ENCODE peak calls at places on chromosomes 12 and 14, in seven cellular contexts. One of them, this sample, is unnamed.

GRCh38 chr14:90624732-90625444 is 191.3 kb downstream of the TTC7B start:
- DNase-seq in HepG2: peak; percentile 53
- DNase-seq in IMR-90: peak; percentile 39
- DNase-seq in GM12878: no peak
- DNase-seq in H1: no peak
- DNase-seq in A549: no peak
- DNase-seq in K562: no peak
- DNase-seq in this sample: no peak

GRCh38 chr12:115606040-115606439 is 671.5 kb downstream of the MED13L start:
- DNase-seq in A549: no peak
- DNase-seq in HepG2: no peak
- DNase-seq in H1: no peak
- DNase-seq in GM12878: no peak
- DNase-seq in K562: no peak
- DNase-seq in IMR-90: no peak
- DNase-seq in this sample: no peak

GRCh38 chr14:20044243-20044642 is 8.4 kb upstream of the OR4K13 start:
- DNase-seq in GM12878: no peak
- DNase-seq in K562: no peak
- DNase-seq in HepG2: no peak
- DNase-seq in H1: no peak
- DNase-seq in A549: no peak
- DNase-seq in IMR-90: no peak
- DNase-seq in this sample: no peak

GRCh38 chr14:68520637-68521556 is 272.0 kb downstream of the ZFP36L1 start:
- DNase-seq in A549: peak; percentile 62
- DNase-seq in IMR-90: no peak
- DNase-seq in HepG2: peak; percentile 86
- DNase-seq in GM12878: no peak
- DNase-seq in H1: peak; percentile 62
- DNase-seq in K562: no peak
- DNase-seq in this sample: peak; percentile 81

GRCh38 chr14:105249175-105250007 is 1.1 kb downstream of the BTBD6 start:
- DNase-seq in GM12878: no peak
- DNase-seq in HepG2: no peak
- DNase-seq in K562: no peak
- DNase-seq in H1: no peak
- DNase-seq in A549: peak; percentile 24
- DNase-seq in IMR-90: peak; percentile 26
- DNase-seq in this sample: no peak

GRCh38 chr14:77141592-77142288 is at the start of gene ZDHHC22:
- DNase-seq in HepG2: no peak
- DNase-seq in A549: peak; percentile 22
- DNase-seq in IMR-90: no peak
- DNase-seq in K562: no peak
- DNase-seq in GM12878: no peak
- DNase-seq in H1: no peak
- DNase-seq in this sample: no peak

GRCh38 chr14:100735271-100735670 is 8.6 kb downstream of the DLK1 start:
- DNase-seq in HepG2: no peak
- DNase-seq in IMR-90: no peak
- DNase-seq in K562: no peak
- DNase-seq in H1: no peak
- DNase-seq in A549: no peak
- DNase-seq in GM12878: no peak
- DNase-seq in this sample: no peak

GRCh38 chr12:127729381-127729780 is 537.6 kb upstream of the TMEM132C start:
- DNase-seq in IMR-90: no peak
- DNase-seq in H1: no peak
- DNase-seq in K562: no peak
- DNase-seq in GM12878: no peak
- DNase-seq in A549: no peak
- DNase-seq in HepG2: no peak
- DNase-seq in this sample: no peak

GRCh38 chr14:20904393-20905029 is 13.3 kb downstream of the RNASE3 start:
- DNase-seq in A549: no peak
- DNase-seq in GM12878: no peak
- DNase-seq in H1: no peak
- DNase-seq in IMR-90: no peak
- DNase-seq in K562: no peak
- DNase-seq in HepG2: peak; percentile 16
- DNase-seq in this sample: no peak

GRCh38 chr12:75947171-75947723 is 84.3 kb downstream of the PHLDA1 start:
- DNase-seq in H1: no peak
- DNase-seq in A549: peak; percentile 15
- DNase-seq in HepG2: no peak
- DNase-seq in IMR-90: no peak
- DNase-seq in K562: no peak
- DNase-seq in GM12878: no peak
- DNase-seq in this sample: no peak

GRCh38 chr12:100497105-100497795 is 23.6 kb downstream of the NR1H4 start:
- DNase-seq in H1: no peak
- DNase-seq in HepG2: no peak
- DNase-seq in A549: no peak
- DNase-seq in GM12878: no peak
- DNase-seq in K562: no peak
- DNase-seq in IMR-90: no peak
- DNase-seq in this sample: no peak

GRCh38 chr14:90499908-90500664 is 103.3 kb downstream of the CALM1 start:
- DNase-seq in HepG2: no peak
- DNase-seq in K562: no peak
- DNase-seq in A549: no peak
- DNase-seq in GM12878: no peak
- DNase-seq in H1: no peak
- DNase-seq in IMR-90: no peak
- DNase-seq in this sample: no peak

GRCh38 chr14:104721704-104722431 is 2.2 kb upstream of the ADSS1 start:
- DNase-seq in IMR-90: peak; percentile 34
- DNase-seq in H1: no peak
- DNase-seq in GM12878: no peak
- DNase-seq in HepG2: no peak
- DNase-seq in K562: no peak
- DNase-seq in A549: no peak
- DNase-seq in this sample: no peak

GRCh38 chr12:42213023-42213422 is 25.0 kb downstream of the YAF2 start:
- DNase-seq in IMR-90: peak; percentile 59
- DNase-seq in H1: no peak
- DNase-seq in GM12878: no peak
- DNase-seq in K562: no peak
- DNase-seq in A549: no peak
- DNase-seq in HepG2: no peak
- DNase-seq in this sample: no peak

GRCh38 chr12:25262696-25263095 is 12.0 kb upstream of the KRAS start:
- DNase-seq in HepG2: no peak
- DNase-seq in K562: no peak
- DNase-seq in A549: no peak
- DNase-seq in GM12878: no peak
- DNase-seq in IMR-90: no peak
- DNase-seq in H1: no peak
- DNase-seq in this sample: no peak

GRCh38 chr12:26798669-26799068 is 34.3 kb downstream of the ITPR2 start:
- DNase-seq in GM12878: no peak
- DNase-seq in H1: no peak
- DNase-seq in K562: no peak
- DNase-seq in A549: no peak
- DNase-seq in IMR-90: no peak
- DNase-seq in HepG2: no peak
- DNase-seq in this sample: no peak

GRCh38 chr14:62592877-62593276 is 452.4 kb downstream of the KCNH5 start:
- DNase-seq in HepG2: no peak
- DNase-seq in H1: no peak
- DNase-seq in GM12878: no peak
- DNase-seq in K562: no peak
- DNase-seq in IMR-90: peak; percentile 39
- DNase-seq in A549: peak; percentile 14
- DNase-seq in this sample: no peak

GRCh38 chr14:33765251-33765650 is 185.6 kb downstream of the EGLN3 start:
- DNase-seq in HepG2: no peak
- DNase-seq in A549: no peak
- DNase-seq in IMR-90: no peak
- DNase-seq in H1: no peak
- DNase-seq in K562: no peak
- DNase-seq in GM12878: no peak
- DNase-seq in this sample: no peak

GRCh38 chr14:22088614-22089359 is 415.2 kb upstream of the OR4E1 start:
- DNase-seq in H1: no peak
- DNase-seq in HepG2: no peak
- DNase-seq in GM12878: no peak
- DNase-seq in IMR-90: peak; percentile 27
- DNase-seq in K562: no peak
- DNase-seq in A549: no peak
- DNase-seq in this sample: no peak

GRCh38 chr12:90128526-90128925 is 419.9 kb upstream of the ATP2B1 start:
- DNase-seq in HepG2: no peak
- DNase-seq in H1: no peak
- DNase-seq in K562: no peak
- DNase-seq in A549: peak; percentile 10
- DNase-seq in IMR-90: no peak
- DNase-seq in GM12878: no peak
- DNase-seq in this sample: no peak

GRCh38 chr12:19872745-19873144 is 433.5 kb downstream of the AEBP2 start:
- DNase-seq in H1: no peak
- DNase-seq in A549: no peak
- DNase-seq in GM12878: no peak
- DNase-seq in HepG2: no peak
- DNase-seq in IMR-90: no peak
- DNase-seq in K562: no peak
- DNase-seq in this sample: no peak

GRCh38 chr12:34333337-34333736 is 311.0 kb downstream of the ALG10 start:
- DNase-seq in IMR-90: no peak
- DNase-seq in GM12878: no peak
- DNase-seq in A549: no peak
- DNase-seq in HepG2: no peak
- DNase-seq in K562: peak; percentile 73
- DNase-seq in H1: no peak
- DNase-seq in this sample: no peak

GRCh38 chr12:19885092-19885813 is 446.0 kb downstream of the AEBP2 start:
- DNase-seq in HepG2: no peak
- DNase-seq in K562: no peak
- DNase-seq in GM12878: no peak
- DNase-seq in IMR-90: peak; percentile 54
- DNase-seq in H1: no peak
- DNase-seq in A549: no peak
- DNase-seq in this sample: no peak

GRCh38 chr12:15842106-15842505 is 40.1 kb upstream of the STRAP start:
- DNase-seq in A549: peak; percentile 19
- DNase-seq in IMR-90: peak; percentile 98
- DNase-seq in H1: no peak
- DNase-seq in K562: no peak
- DNase-seq in GM12878: no peak
- DNase-seq in HepG2: no peak
- DNase-seq in this sample: no peak

GRCh38 chr12:122836027-122836921 is 1.0 kb downstream of the HIP1R start:
- DNase-seq in HepG2: peak; percentile 66
- DNase-seq in K562: peak; percentile 52
- DNase-seq in H1: no peak
- DNase-seq in GM12878: peak; percentile 38
- DNase-seq in IMR-90: peak; percentile 16
- DNase-seq in A549: no peak
- DNase-seq in this sample: no peak

GRCh38 chr12:3084742-3085141 is 7.6 kb downstream of the TSPAN9 start:
- DNase-seq in H1: peak; percentile 65
- DNase-seq in GM12878: no peak
- DNase-seq in HepG2: no peak
- DNase-seq in K562: no peak
- DNase-seq in A549: no peak
- DNase-seq in IMR-90: no peak
- DNase-seq in this sample: no peak
- TF ChIP-seq CTCF in H1: no peak
- TF ChIP-seq CTCF in GM12878: no peak
- TF ChIP-seq CTCF in HepG2: no peak
- TF ChIP-seq CTCF in K562: no peak
- TF ChIP-seq CTCF in A549: no peak
- TF ChIP-seq CTCF in IMR-90: no peak
- TF ChIP-seq CTCF in this sample: no peak

GRCh38 chr12:46380397-46380796 is 7.8 kb upstream of the SLC38A2 start:
- DNase-seq in K562: no peak
- DNase-seq in IMR-90: no peak
- DNase-seq in GM12878: no peak
- DNase-seq in H1: no peak
- DNase-seq in HepG2: no peak
- DNase-seq in A549: no peak
- DNase-seq in this sample: no peak

GRCh38 chr12:46376579-46376978 is 4.0 kb upstream of the SLC38A2 start:
- DNase-seq in HepG2: no peak
- DNase-seq in K562: no peak
- DNase-seq in GM12878: no peak
- DNase-seq in A549: no peak
- DNase-seq in IMR-90: no peak
- DNase-seq in H1: no peak
- DNase-seq in this sample: no peak

GRCh38 chr12:46379352-46379751 is 6.8 kb upstream of the SLC38A2 start:
- DNase-seq in H1: no peak
- DNase-seq in HepG2: no peak
- DNase-seq in GM12878: no peak
- DNase-seq in IMR-90: no peak
- DNase-seq in A549: no peak
- DNase-seq in K562: no peak
- DNase-seq in this sample: no peak

GRCh38 chr12:46378530-46378929 is 6.0 kb upstream of the SLC38A2 start:
- DNase-seq in IMR-90: no peak
- DNase-seq in K562: no peak
- DNase-seq in GM12878: no peak
- DNase-seq in A549: no peak
- DNase-seq in H1: no peak
- DNase-seq in HepG2: no peak
- DNase-seq in this sample: no peak

GRCh38 chr12:46377678-46378077 is 5.1 kb upstream of the SLC38A2 start:
- DNase-seq in IMR-90: peak; percentile 72
- DNase-seq in GM12878: no peak
- DNase-seq in K562: no peak
- DNase-seq in A549: no peak
- DNase-seq in H1: no peak
- DNase-seq in HepG2: no peak
- DNase-seq in this sample: no peak
- TF ChIP-seq POLR2A in IMR-90: no peak
- TF ChIP-seq POLR2A in GM12878: no peak
- TF ChIP-seq POLR2A in K562: no peak
- TF ChIP-seq POLR2A in A549: no peak
- TF ChIP-seq POLR2A in H1: no peak
- TF ChIP-seq POLR2A in HepG2: no peak
- TF ChIP-seq POLR2A in this sample: no peak

DNA sequence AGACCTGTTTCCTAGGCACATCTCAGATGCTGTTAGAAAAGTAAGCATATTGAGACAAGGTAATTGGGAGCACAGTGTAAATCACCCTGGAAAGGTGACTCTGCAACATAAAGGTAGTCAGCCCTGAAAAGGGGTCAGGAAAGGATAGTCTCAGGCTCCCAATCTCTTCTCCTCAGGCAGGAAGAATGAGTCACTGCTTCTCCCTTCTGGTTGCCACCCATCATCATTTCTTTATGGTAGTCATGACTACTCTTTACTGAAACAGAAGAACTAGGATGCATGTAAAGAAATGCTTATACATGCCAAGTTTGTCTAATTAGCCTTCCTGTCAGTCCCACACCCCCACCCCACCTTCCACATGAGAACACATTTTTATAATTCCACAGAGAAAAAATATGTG is 54.2 kb downstream of the PLCZ1 start:
- DNase-seq in H1: no peak
- DNase-seq in GM12878: no peak
- DNase-seq in A549: no peak
- DNase-seq in IMR-90: peak; percentile 49
- DNase-seq in HepG2: no peak
- DNase-seq in K562: peak; percentile 23
- DNase-seq in this sample: no peak
- TF ChIP-seq CEBPB in H1: no peak
- TF ChIP-seq CEBPB in GM12878: no peak
- TF ChIP-seq CEBPB in A549: no peak
- TF ChIP-seq CEBPB in IMR-90: no peak
- TF ChIP-seq CEBPB in HepG2: no peak
- TF ChIP-seq CEBPB in K562: no peak
- TF ChIP-seq CEBPB in this sample: no peak

GRCh38 chr14:61462566-61463195 is 141.3 kb downstream of the PRKCH start:
- DNase-seq in A549: peak; percentile 79
- DNase-seq in GM12878: no peak
- DNase-seq in IMR-90: peak; percentile 83
- DNase-seq in K562: no peak
- DNase-seq in HepG2: peak; percentile 54
- DNase-seq in H1: no peak
- DNase-seq in this sample: no peak
- TF ChIP-seq CTCF in A549: peak; percentile 3
- TF ChIP-seq CTCF in GM12878: no peak
- TF ChIP-seq CTCF in IMR-90: peak; percentile 18
- TF ChIP-seq CTCF in K562: no peak
- TF ChIP-seq CTCF in HepG2: no peak
- TF ChIP-seq CTCF in H1: no peak
- TF ChIP-seq CTCF in this sample: no peak